ENCODE peak calls at places on chromosomes 7 and 10, in six cellular contexts. R is WTC11, I is HCT116, G is GM12878, A is HepG2, C is K562. P is an unnamed sample.

GRCh38 chr7:26480166-26480565 is 188.5 kb downstream of the SNX10 start:
- DNase-seq in I (no peak), A (no peak), C (no peak), R (no peak), G (no peak), P (no peak)

GRCh38 chr10:11209810-11210141 is 192.1 kb downstream of the CELF2 start:
- DNase-seq in I (no peak), A (no peak), C (no peak), G (no peak), R (no peak), P (no peak)

GRCh38 chr10:70510904-70511303 is 32.3 kb downstream of the PALD1 start:
- DNase-seq in R (no peak), I (no peak), C (no peak), G (no peak), A (no peak), P (no peak)

GRCh38 chr7:91165846-91166230 is 98.4 kb upstream of the FZD1 start:
- DNase-seq in I (no peak), R (no peak), A (no peak), C (no peak), G (no peak), P (no peak)

GRCh38 chr10:97647556-97647955 is 7.1 kb downstream of the PI4K2A start:
- DNase-seq in I (no peak), G (no peak), R (no peak), A (no peak), C (no peak), P (no peak)

GRCh38 chr7:75624134-75624832 is 114.5 kb downstream of the HIP1 start:
- DNase-seq in G (no peak), A (no peak), R (no peak), I (no peak), C (peak; percentile 61), P (no peak)

GRCh38 chr7:131608112-131608498 is 51.7 kb upstream of the PODXL start:
- DNase-seq in G (no peak), C (no peak), R (no peak), I (no peak), A (no peak), P (no peak)

GRCh38 chr7:33872870-33873269 is 32.5 kb upstream of the BMPER start:
- DNase-seq in A (no peak), I (no peak), C (no peak), G (no peak), R (no peak), P (no peak)

GRCh38 chr10:97590082-97590747 is 694 bp downstream of the C10orf62 start:
- DNase-seq in A (no peak), C (no peak), I (no peak), G (no peak), R (no peak), P (no peak)

GRCh38 chr7:17651926-17652385 is 288.3 kb downstream of the SNX13 start:
- DNase-seq in R (no peak), A (no peak), C (no peak), I (no peak), G (no peak), P (no peak)

GRCh38 chr10:96833220-96834001 is 1.3 kb downstream of the LCOR start:
- DNase-seq in A (peak; percentile 59), I (no peak), G (no peak), C (peak; percentile 32), R (peak; percentile 37), P (no peak)

GRCh38 chr10:86047588-86047987 is 319.0 kb downstream of the GRID1 start:
- DNase-seq in G (peak; percentile 24), R (no peak), C (no peak), A (no peak), I (no peak), P (no peak)

GRCh38 chr10:100341953-100342626 is 4.9 kb upstream of the SCD start:
- DNase-seq in C (peak; percentile 78), R (peak; percentile 68), I (peak; percentile 64), A (peak; percentile 87), G (no peak), P (peak; percentile 58)

GRCh38 chr10:79320785-79321493 is 26.3 kb upstream of the PPIF start:
- DNase-seq in I (no peak), G (no peak), A (no peak), C (no peak), R (no peak), P (no peak)

GRCh38 chr7:39892361-39892760 is 57.7 kb upstream of the CDK13 start:
- DNase-seq in R (no peak), A (no peak), G (no peak), C (no peak), I (no peak), P (no peak)

GRCh38 chr10:80504158-80504811 is 33.4 kb upstream of the SH2D4B start:
- DNase-seq in R (no peak), I (no peak), C (peak; percentile 98), G (no peak), A (no peak), P (no peak)

GRCh38 chr7:32347244-32347828 is 142.8 kb downstream of the LSM5 start:
- DNase-seq in G (no peak), C (peak; percentile 44), I (peak; percentile 19), R (peak; percentile 42), A (peak; percentile 5), P (no peak)

GRCh38 chr10:123464428-123465323 is 201.5 kb upstream of the GPR26 start:
- DNase-seq in C (no peak), G (no peak), A (no peak), I (no peak), R (no peak), P (no peak)

GRCh38 chr10:69908071-69908470 is 106.4 kb downstream of the COL13A1 start:
- DNase-seq in A (no peak), G (no peak), I (no peak), C (no peak), R (no peak), P (no peak)

GRCh38 chr10:14184841-14185500 is 145.8 kb downstream of the FRMD4A start:
- DNase-seq in I (no peak), C (peak; percentile 65), R (no peak), G (peak; percentile 72), A (peak; percentile 94), P (no peak)

GRCh38 chr7:100141554-100141949 is 7.2 kb upstream of the LAMTOR4 start:
- DNase-seq in I (no peak), C (no peak), G (no peak), A (no peak), R (no peak), P (no peak)

GRCh38 chr7:120215654-120216053 is 57.3 kb upstream of the KCND2 start:
- DNase-seq in R (no peak), C (no peak), A (no peak), G (no peak), I (no peak), P (no peak)

GRCh38 chr10:6020806-6021205 is 41.4 kb downstream of the IL2RA start:
- DNase-seq in A (no peak), G (no peak), I (no peak), C (no peak), R (no peak), P (no peak)

GRCh38 chr10:110845756-110846620 is 25.7 kb upstream of the PDCD4 start:
- DNase-seq in R (no peak), A (peak; percentile 91), G (no peak), C (no peak), I (no peak), P (no peak)
- TF ChIP-seq ATF3 in R (no peak), A (no peak), G (no peak), C (no peak), I (no peak), P (no peak)

GRCh38 chr7:99112097-99112496 is 31.8 kb downstream of the SMURF1 start:
- DNase-seq in A (no peak), C (no peak), I (no peak), R (no peak), G (peak; percentile 39), P (no peak)
- TF ChIP-seq ATF3 in A (no peak), C (no peak), I (no peak), R (no peak), G (no peak), P (no peak)

GRCh38 chr10:788796-789748 is 99.6 kb upstream of the DIP2C start:
- DNase-seq in R (peak; percentile 78), G (no peak), A (peak; percentile 82), I (peak; percentile 18), C (peak; percentile 87), P (peak; percentile 89)
- TF ChIP-seq ATF3 in R (no peak), G (no peak), A (no peak), I (no peak), C (no peak), P (no peak)

GRCh38 chr10:121159670-121160069 is 308.5 kb downstream of the WDR11 start:
- DNase-seq in A (no peak), I (no peak), G (no peak), C (no peak), R (no peak), P (no peak)
- TF ChIP-seq ATF3 in A (no peak), I (no peak), G (no peak), C (no peak), R (no peak), P (no peak)

GRCh38 chr7:662576-662975 is 63.9 kb upstream of the DNAAF5 start:
- DNase-seq in C (no peak), R (no peak), A (no peak), I (no peak), G (no peak), P (no peak)
- TF ChIP-seq ATF3 in C (no peak), R (no peak), A (no peak), I (no peak), G (no peak), P (no peak)

DNA sequence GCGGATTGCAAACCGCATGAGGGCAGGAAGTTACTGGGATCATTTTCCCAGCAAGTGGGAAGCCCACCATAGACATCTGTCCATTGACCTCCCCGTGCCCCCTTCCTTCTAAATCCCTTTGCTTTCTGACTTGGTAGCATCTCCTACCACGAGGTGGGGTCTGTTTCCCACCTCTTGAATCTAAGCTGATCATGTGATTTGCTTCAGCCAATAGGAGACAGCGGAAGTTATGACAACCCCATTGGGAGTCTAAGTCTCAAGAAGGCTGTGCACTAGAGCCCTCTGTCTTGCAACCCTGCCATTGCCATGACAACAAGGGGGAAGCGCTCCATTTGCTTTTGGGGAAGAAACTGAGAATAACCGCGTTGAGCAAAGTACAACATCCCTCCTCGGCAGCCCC is 39.2 kb upstream of the CARD11 start:
- DNase-seq in A (no peak), C (peak; percentile 22), G (no peak), R (no peak), I (no peak), P (no peak)
- TF ChIP-seq ATF3 in A (no peak), C (no peak), G (no peak), R (no peak), I (no peak), P (no peak)